ENCODE peak calls at places on chromosomes 6 and 20, in seven cellular contexts. M is left lung, D is GM23248, B is colonic mucosa, P is suprapubic skin, Z is heart right ventricle, I is fibroblast of pulmonary artery. L is an unnamed sample.

GRCh38 chr6:32118782-32119628 is 9.0 kb downstream of the ATF6B start:
- DNase-seq in P (peak), D (peak), B (peak), Z (peak), M (peak), I (peak), L (peak)

GRCh38 chr6:127786109-127786508 is 114.7 kb downstream of the THEMIS start:
- DNase-seq in I (peak), P (no peak), Z (no peak), B (no peak), D (peak), M (no peak), L (no peak)

GRCh38 chr6:129031051-129031599 is 148.2 kb downstream of the LAMA2 start:
- DNase-seq in Z (no peak), I (peak), D (peak), P (no peak), M (no peak), B (no peak), L (no peak)

GRCh38 chr6:87029711-87030314 is 65.1 kb downstream of the CGA start:
- DNase-seq in B (no peak), M (no peak), Z (no peak), I (peak), D (peak), P (no peak), L (no peak)

GRCh38 chr6:97186416-97186999 is 96.5 kb downstream of the MMS22L start:
- DNase-seq in D (peak), B (peak), I (peak), Z (peak), M (peak), P (no peak), L (peak)

GRCh38 chr6:42424906-42425474 is 26.7 kb downstream of the TRERF1 start:
- DNase-seq in P (no peak), B (peak), Z (no peak), M (no peak), I (no peak), D (no peak), L (no peak)

GRCh38 chr20:57242414-57242813 is 24.0 kb downstream of the BMP7 start:
- DNase-seq in I (no peak), Z (no peak), D (no peak), P (no peak), B (no peak), M (no peak), L (no peak)

GRCh38 chr20:35821807-35822242 is 50.0 kb downstream of the PHF20 start:
- DNase-seq in P (no peak), D (peak), M (no peak), Z (no peak), I (peak), B (no peak), L (no peak)

GRCh38 chr20:23680151-23680550 is 8.7 kb downstream of the CST4 start:
- DNase-seq in I (peak), P (no peak), D (no peak), M (no peak), B (no peak), Z (no peak), L (no peak)

GRCh38 chr20:21208999-21209398 is 83.1 kb downstream of the KIZ start:
- DNase-seq in Z (no peak), I (no peak), P (no peak), D (no peak), B (no peak), M (no peak), L (no peak)

GRCh38 chr6:2877960-2878359 is 25.1 kb downstream of the SERPINB9 start:
- DNase-seq in B (no peak), M (no peak), P (no peak), I (no peak), D (no peak), Z (no peak), L (no peak)

GRCh38 chr20:49210101-49210749 is 9.0 kb upstream of the DDX27 start:
- DNase-seq in I (no peak), P (no peak), D (no peak), Z (no peak), B (no peak), M (no peak), L (no peak)

GRCh38 chr6:169176361-169176991 is 77.2 kb downstream of the THBS2 start:
- DNase-seq in Z (no peak), P (no peak), M (no peak), B (no peak), I (no peak), D (no peak), L (no peak)

GRCh38 chr20:37020636-37021035 is 69.1 kb upstream of the SAMHD1 start:
- DNase-seq in M (no peak), P (no peak), I (no peak), Z (no peak), D (no peak), B (no peak), L (no peak)

GRCh38 chr6:84078335-84078734 is 44.8 kb downstream of the MRAP2 start:
- DNase-seq in D (no peak), P (no peak), I (no peak), Z (no peak), B (no peak), M (no peak), L (no peak)

GRCh38 chr6:113050010-113050893 is 703.1 kb downstream of the RFPL4B start:
- DNase-seq in P (no peak), B (no peak), M (no peak), Z (no peak), I (peak), D (peak), L (no peak)

GRCh38 chr6:168385858-168386735 is 54.9 kb upstream of the SMOC2 start:
- DNase-seq in D (no peak), Z (no peak), B (no peak), M (no peak), I (no peak), P (no peak), L (no peak)

GRCh38 chr6:39892490-39893129 is 41.7 kb downstream of the MOCS1 start:
- DNase-seq in P (no peak), I (peak), D (peak), B (peak), M (peak), Z (peak), L (no peak)

GRCh38 chr20:20664795-20665194 is 47.6 kb downstream of the RALGAPA2 start:
- DNase-seq in I (peak), P (no peak), M (no peak), D (peak), Z (peak), B (no peak), L (no peak)

GRCh38 chr6:29968905-29969304 is 26.6 kb downstream of the HLA-A start:
- DNase-seq in I (no peak), Z (no peak), B (no peak), D (no peak), P (no peak), M (no peak), L (no peak)

GRCh38 chr20:62138204-62138543 is 5.0 kb downstream of the PSMA7 start:
- DNase-seq in Z (no peak), D (no peak), B (no peak), P (no peak), M (no peak), I (no peak), L (no peak)

GRCh38 chr6:132712366-132712765 is 1.5 kb downstream of the VNN1 start:
- DNase-seq in B (no peak), I (peak), P (no peak), D (peak), M (no peak), Z (no peak), L (no peak)

DNA sequence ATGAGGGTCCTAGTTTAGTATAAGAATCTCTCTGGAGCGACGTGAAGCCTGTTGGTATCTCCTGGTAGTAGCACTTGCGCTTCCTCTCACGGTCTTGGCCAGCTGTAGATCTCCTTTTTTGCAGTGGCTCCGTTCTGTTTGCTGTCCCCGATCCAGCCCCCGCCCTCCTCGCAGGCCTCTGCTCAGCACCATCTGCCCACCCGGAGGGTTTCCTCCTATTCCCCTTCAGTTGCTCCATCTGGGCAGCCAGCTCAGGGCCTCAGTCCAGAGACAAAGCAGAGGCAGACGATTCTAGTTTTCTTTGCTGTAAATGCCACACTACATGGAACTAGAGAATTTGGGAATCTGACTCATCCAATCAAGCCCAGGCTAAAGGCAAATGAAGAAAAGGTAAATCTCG is 126.6 kb downstream of the TIAM2 start:
- DNase-seq in I (no peak), D (peak), M (no peak), B (no peak), P (no peak), Z (no peak), L (no peak)
- H3K4me3 ChIP-seq in I (no peak), D (peak), M (no peak), B (no peak), P (no peak), Z (no peak), L (no peak)

DNA sequence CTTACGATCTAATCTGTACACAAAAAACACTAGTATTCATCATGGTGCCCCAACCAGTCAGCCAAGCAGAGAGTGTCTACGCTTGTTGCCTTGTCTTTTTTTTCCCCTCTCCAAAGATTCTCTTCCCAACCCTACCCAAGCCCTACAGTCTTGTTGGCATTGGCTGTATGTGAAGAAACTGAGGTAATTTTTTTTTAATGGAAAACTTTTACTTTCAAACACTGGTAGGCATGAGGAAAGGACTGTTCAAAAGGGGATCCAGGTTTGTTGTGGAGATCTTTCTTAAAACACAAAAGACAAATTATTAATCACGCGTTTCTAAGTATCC is 89.2 kb upstream of the PRSS16 start:
- DNase-seq in P (no peak), M (no peak), D (no peak), Z (no peak), I (no peak), B (no peak), L (no peak)
- H3K4me3 ChIP-seq in P (no peak), M (no peak), D (peak), Z (no peak), I (no peak), B (no peak), L (peak)

GRCh38 chr6:53850527-53850926 is 55.7 kb downstream of the LRRC1 start:
- DNase-seq in B (no peak), M (no peak), I (no peak), Z (no peak), D (no peak), P (no peak), L (no peak)
- H3K4me3 ChIP-seq in B (no peak), M (no peak), I (no peak), Z (no peak), D (no peak), P (no peak), L (no peak)

GRCh38 chr6:33745558-33745957 is 1.1 kb downstream of the IP6K3 start:
- DNase-seq in P (no peak), M (no peak), I (no peak), B (no peak), Z (no peak), D (peak), L (no peak)

GRCh38 chr6:33744895-33745546 is 1.7 kb downstream of the IP6K3 start:
- DNase-seq in Z (no peak), I (no peak), M (no peak), D (no peak), B (peak), P (no peak), L (no peak)

GRCh38 chr6:33747823-33748222 is 1.1 kb upstream of the IP6K3 start:
- DNase-seq in I (no peak), P (no peak), M (no peak), D (no peak), B (no peak), Z (no peak), L (no peak)

GRCh38 chr6:33746036-33746600 is 587 bp downstream of the IP6K3 start:
- DNase-seq in B (no peak), I (peak), P (no peak), Z (peak), M (no peak), D (peak), L (no peak)

GRCh38 chr6:33746651-33747100 is at the start of gene IP6K3:
- DNase-seq in D (no peak), P (no peak), Z (peak), B (no peak), I (no peak), M (no peak), L (no peak)
- H3K4me3 ChIP-seq in D (no peak), P (no peak), Z (peak), B (no peak), I (no peak), M (no peak), L (no peak)

GRCh38 chr6:5384276-5384675 is 123.0 kb downstream of the FARS2 start:
- DNase-seq in D (no peak), B (no peak), Z (no peak), I (no peak), M (no peak), P (no peak), L (no peak)
- H3K4me3 ChIP-seq in D (no peak), B (no peak), Z (no peak), I (no peak), M (no peak), P (no peak), L (no peak)

GRCh38 chr6:26022737-26023136 is 60.1 kb downstream of the TRIM38 start:
- DNase-seq in Z (no peak), M (no peak), B (no peak), I (no peak), P (no peak), D (no peak), L (no peak)
- H3K4me3 ChIP-seq in Z (no peak), M (no peak), B (no peak), I (no peak), P (no peak), D (peak), L (no peak)

DNA sequence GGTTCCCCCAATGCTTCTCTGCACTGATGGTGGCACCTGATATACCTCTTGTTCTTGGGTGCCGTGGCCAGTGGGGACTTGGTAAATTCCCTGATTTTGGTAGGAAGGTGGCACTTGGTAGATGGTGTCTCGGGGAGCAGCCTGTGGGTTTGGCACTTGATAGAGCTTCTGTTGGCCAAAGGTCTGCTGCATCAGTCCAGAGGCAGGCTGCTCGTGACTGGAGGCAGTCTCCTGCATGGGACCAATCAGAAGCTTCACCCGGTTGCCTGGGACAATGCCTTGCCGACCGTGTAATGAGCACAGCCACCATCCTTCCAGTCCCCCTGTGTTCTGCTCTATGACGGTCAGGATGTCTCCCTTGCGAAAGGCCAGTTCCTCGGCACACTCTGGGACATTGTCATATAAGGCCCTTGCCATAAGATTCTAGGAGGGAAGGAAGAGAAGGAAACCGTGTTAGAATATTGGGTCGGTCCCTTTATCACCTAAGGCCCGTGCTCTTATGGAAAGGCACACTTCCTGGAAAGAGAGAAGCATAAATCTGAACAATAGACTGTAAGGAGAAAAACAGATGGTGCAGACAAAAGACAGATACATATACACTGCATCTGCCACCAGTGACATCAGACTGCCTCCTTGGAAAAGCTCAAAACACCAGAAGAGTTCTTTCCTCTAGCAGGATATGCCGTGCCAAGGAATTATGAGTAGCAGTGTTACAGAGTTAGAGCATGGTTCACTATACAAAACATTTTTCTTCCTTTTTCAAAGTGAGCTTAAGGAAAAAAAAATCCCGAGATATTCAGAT is 19.0 kb downstream of the NEDD9 start:
- DNase-seq in D (peak), I (peak), Z (no peak), P (no peak), M (no peak), B (no peak), L (no peak)
- H3K4me3 ChIP-seq in D (no peak), I (no peak), Z (no peak), P (no peak), M (no peak), B (no peak), L (no peak)

GRCh38 chr6:27128796-27129094 is 118.8 kb upstream of the PRSS16 start:
- DNase-seq in M (no peak), B (no peak), P (no peak), D (no peak), I (no peak), Z (no peak), L (no peak)
- H3K4me3 ChIP-seq in M (no peak), B (no peak), P (no peak), D (no peak), I (no peak), Z (no peak), L (no peak)

GRCh38 chr6:12943549-12943948 is 227.0 kb downstream of the PHACTR1 start:
- DNase-seq in M (no peak), D (no peak), P (no peak), B (no peak), I (no peak), Z (no peak), L (no peak)

GRCh38 chr6:12941422-12941821 is 224.9 kb downstream of the PHACTR1 start:
- DNase-seq in P (no peak), B (no peak), Z (no peak), I (peak), M (no peak), D (peak), L (no peak)

GRCh38 chr6:12950879-12951814 is 234.6 kb downstream of the PHACTR1 start:
- DNase-seq in M (no peak), B (no peak), Z (no peak), I (no peak), D (no peak), P (no peak), L (no peak)

GRCh38 chr6:12947191-12947795 is 230.7 kb downstream of the PHACTR1 start:
- DNase-seq in D (no peak), B (no peak), Z (no peak), P (no peak), M (no peak), I (no peak), L (no peak)
- H3K4me3 ChIP-seq in D (no peak), B (no peak), Z (no peak), P (no peak), M (no peak), I (no peak), L (no peak)

GRCh38 chr6:121142093-121142492 is 192.2 kb downstream of the TBC1D32 start:
- DNase-seq in M (no peak), P (no peak), Z (no peak), B (no peak), D (peak), I (no peak), L (no peak)
- H3K4me3 ChIP-seq in M (no peak), P (no peak), Z (no peak), B (no peak), D (no peak), I (no peak), L (no peak)

L was measured in GM06990.